ENCODE peak calls at places on chromosomes 12 and 14, in eight cellular contexts. One of them, this sample, is unnamed.

GRCh38 chr12:10031771-10032175 is 1.3 kb downstream of the CLEC9A start:
- DNase-seq in CD8-positive, alpha-beta T cell: no peak
- DNase-seq in progenitor cell of endocrine pancreas: no peak
- DNase-seq in effector CD4-positive, alpha-beta T cell: no peak
- DNase-seq in thyroid gland: no peak
- DNase-seq in tibial nerve: no peak
- DNase-seq in endothelial cell: no peak
- DNase-seq in HCEC 1CT: peak; percentile 94
- DNase-seq in this sample: peak; percentile 96

GRCh38 chr12:112812598-112813406 is 21.3 kb downstream of the RPH3A start:
- DNase-seq in CD8-positive, alpha-beta T cell: no peak
- DNase-seq in progenitor cell of endocrine pancreas: no peak
- DNase-seq in effector CD4-positive, alpha-beta T cell: no peak
- DNase-seq in thyroid gland: no peak
- DNase-seq in tibial nerve: no peak
- DNase-seq in endothelial cell: no peak
- DNase-seq in HCEC 1CT: no peak
- DNase-seq in this sample: no peak

GRCh38 chr14:60396718-60397343 is 89.0 kb downstream of the C14orf39 start:
- DNase-seq in CD8-positive, alpha-beta T cell: no peak
- DNase-seq in progenitor cell of endocrine pancreas: no peak
- DNase-seq in effector CD4-positive, alpha-beta T cell: no peak
- DNase-seq in thyroid gland: no peak
- DNase-seq in tibial nerve: no peak
- DNase-seq in endothelial cell: no peak
- DNase-seq in HCEC 1CT: no peak
- DNase-seq in this sample: no peak

GRCh38 chr12:82223421-82223820 is 134.8 kb downstream of the CCDC59 start:
- DNase-seq in CD8-positive, alpha-beta T cell: no peak
- DNase-seq in progenitor cell of endocrine pancreas: no peak
- DNase-seq in effector CD4-positive, alpha-beta T cell: no peak
- DNase-seq in thyroid gland: no peak
- DNase-seq in tibial nerve: no peak
- DNase-seq in endothelial cell: no peak
- DNase-seq in HCEC 1CT: no peak
- DNase-seq in this sample: no peak

GRCh38 chr12:14332482-14332881 is 33.0 kb upstream of the ATF7IP start:
- DNase-seq in CD8-positive, alpha-beta T cell: no peak
- DNase-seq in progenitor cell of endocrine pancreas: no peak
- DNase-seq in effector CD4-positive, alpha-beta T cell: no peak
- DNase-seq in thyroid gland: no peak
- DNase-seq in tibial nerve: no peak
- DNase-seq in endothelial cell: no peak
- DNase-seq in HCEC 1CT: no peak
- DNase-seq in this sample: no peak

GRCh38 chr14:102930138-102930752 is 7.8 kb downstream of the AMN start:
- DNase-seq in CD8-positive, alpha-beta T cell: no peak
- DNase-seq in progenitor cell of endocrine pancreas: peak; percentile 51
- DNase-seq in effector CD4-positive, alpha-beta T cell: no peak
- DNase-seq in thyroid gland: peak; percentile 27
- DNase-seq in tibial nerve: no peak
- DNase-seq in endothelial cell: peak; percentile 35
- DNase-seq in HCEC 1CT: no peak
- DNase-seq in this sample: no peak

GRCh38 chr14:96177766-96178377 is 26.8 kb upstream of the BDKRB2 start:
- DNase-seq in CD8-positive, alpha-beta T cell: no peak
- DNase-seq in progenitor cell of endocrine pancreas: no peak
- DNase-seq in effector CD4-positive, alpha-beta T cell: no peak
- DNase-seq in thyroid gland: no peak
- DNase-seq in tibial nerve: peak; percentile 37
- DNase-seq in endothelial cell: no peak
- DNase-seq in HCEC 1CT: no peak
- DNase-seq in this sample: no peak

GRCh38 chr12:1473418-1473817 is 121.0 kb downstream of the FBXL14 start:
- DNase-seq in CD8-positive, alpha-beta T cell: peak; percentile 29
- DNase-seq in progenitor cell of endocrine pancreas: no peak
- DNase-seq in effector CD4-positive, alpha-beta T cell: no peak
- DNase-seq in thyroid gland: no peak
- DNase-seq in tibial nerve: no peak
- DNase-seq in endothelial cell: no peak
- DNase-seq in HCEC 1CT: peak; percentile 48
- DNase-seq in this sample: peak; percentile 62

GRCh38 chr14:28381656-28382055 is 384.9 kb upstream of the FOXG1 start:
- DNase-seq in CD8-positive, alpha-beta T cell: no peak
- DNase-seq in progenitor cell of endocrine pancreas: no peak
- DNase-seq in effector CD4-positive, alpha-beta T cell: no peak
- DNase-seq in thyroid gland: no peak
- DNase-seq in tibial nerve: no peak
- DNase-seq in endothelial cell: no peak
- DNase-seq in HCEC 1CT: peak; percentile 75
- DNase-seq in this sample: peak; percentile 67

GRCh38 chr12:24738436-24738835 is 210.5 kb downstream of the BCAT1 start:
- DNase-seq in CD8-positive, alpha-beta T cell: no peak
- DNase-seq in progenitor cell of endocrine pancreas: no peak
- DNase-seq in effector CD4-positive, alpha-beta T cell: no peak
- DNase-seq in thyroid gland: no peak
- DNase-seq in tibial nerve: no peak
- DNase-seq in endothelial cell: no peak
- DNase-seq in HCEC 1CT: no peak
- DNase-seq in this sample: no peak

GRCh38 chr12:43805857-43806736 is at the start of gene TWF1:
- DNase-seq in CD8-positive, alpha-beta T cell: peak; percentile 85
- DNase-seq in progenitor cell of endocrine pancreas: peak; percentile 84
- DNase-seq in effector CD4-positive, alpha-beta T cell: peak; percentile 74
- DNase-seq in thyroid gland: peak; percentile 89
- DNase-seq in tibial nerve: peak; percentile 79
- DNase-seq in endothelial cell: peak; percentile 94
- DNase-seq in HCEC 1CT: peak; percentile 82
- DNase-seq in this sample: peak; percentile 80

GRCh38 chr12:74903522-74903921 is 306.1 kb downstream of the KCNC2 start:
- DNase-seq in CD8-positive, alpha-beta T cell: no peak
- DNase-seq in progenitor cell of endocrine pancreas: no peak
- DNase-seq in effector CD4-positive, alpha-beta T cell: no peak
- DNase-seq in thyroid gland: no peak
- DNase-seq in tibial nerve: no peak
- DNase-seq in endothelial cell: no peak
- DNase-seq in HCEC 1CT: peak; percentile 25
- DNase-seq in this sample: peak; percentile 48

GRCh38 chr12:108646597-108647190 is 13.0 kb upstream of the SELPLG start:
- DNase-seq in CD8-positive, alpha-beta T cell: no peak
- DNase-seq in progenitor cell of endocrine pancreas: no peak
- DNase-seq in effector CD4-positive, alpha-beta T cell: no peak
- DNase-seq in thyroid gland: no peak
- DNase-seq in tibial nerve: no peak
- DNase-seq in endothelial cell: no peak
- DNase-seq in HCEC 1CT: no peak
- DNase-seq in this sample: no peak

GRCh38 chr14:102539544-102540309 is 30.2 kb upstream of the ANKRD9 start:
- DNase-seq in CD8-positive, alpha-beta T cell: no peak
- DNase-seq in progenitor cell of endocrine pancreas: no peak
- DNase-seq in effector CD4-positive, alpha-beta T cell: no peak
- DNase-seq in thyroid gland: no peak
- DNase-seq in tibial nerve: no peak
- DNase-seq in endothelial cell: no peak
- DNase-seq in HCEC 1CT: no peak
- DNase-seq in this sample: peak; percentile 45

GRCh38 chr14:67392728-67393314 is 19.1 kb downstream of the PLEK2 start:
- DNase-seq in CD8-positive, alpha-beta T cell: no peak
- DNase-seq in progenitor cell of endocrine pancreas: no peak
- DNase-seq in effector CD4-positive, alpha-beta T cell: no peak
- DNase-seq in thyroid gland: no peak
- DNase-seq in tibial nerve: no peak
- DNase-seq in endothelial cell: no peak
- DNase-seq in HCEC 1CT: no peak
- DNase-seq in this sample: no peak

GRCh38 chr12:122235741-122236140 is 9.9 kb upstream of the DIABLO start:
- DNase-seq in CD8-positive, alpha-beta T cell: no peak
- DNase-seq in progenitor cell of endocrine pancreas: no peak
- DNase-seq in effector CD4-positive, alpha-beta T cell: no peak
- DNase-seq in thyroid gland: no peak
- DNase-seq in tibial nerve: no peak
- DNase-seq in endothelial cell: no peak
- DNase-seq in HCEC 1CT: no peak
- DNase-seq in this sample: no peak

GRCh38 chr12:68129979-68130378 is 29.6 kb downstream of the IFNG start:
- DNase-seq in CD8-positive, alpha-beta T cell: no peak
- DNase-seq in progenitor cell of endocrine pancreas: no peak
- DNase-seq in effector CD4-positive, alpha-beta T cell: no peak
- DNase-seq in thyroid gland: no peak
- DNase-seq in tibial nerve: no peak
- DNase-seq in endothelial cell: no peak
- DNase-seq in HCEC 1CT: no peak
- DNase-seq in this sample: no peak

GRCh38 chr14:106417224-106418049 is 891.1 kb downstream of the TMEM121 start:
- DNase-seq in CD8-positive, alpha-beta T cell: peak; percentile 76
- DNase-seq in progenitor cell of endocrine pancreas: no peak
- DNase-seq in effector CD4-positive, alpha-beta T cell: peak; percentile 71
- DNase-seq in thyroid gland: peak; percentile 4
- DNase-seq in tibial nerve: peak; percentile 11
- DNase-seq in endothelial cell: no peak
- DNase-seq in HCEC 1CT: no peak
- DNase-seq in this sample: peak; percentile 37

GRCh38 chr12:14696265-14696741 is at the start of gene GUCY2C:
- DNase-seq in CD8-positive, alpha-beta T cell: no peak
- DNase-seq in progenitor cell of endocrine pancreas: no peak
- DNase-seq in effector CD4-positive, alpha-beta T cell: no peak
- DNase-seq in thyroid gland: no peak
- DNase-seq in tibial nerve: no peak
- DNase-seq in endothelial cell: no peak
- DNase-seq in HCEC 1CT: no peak
- DNase-seq in this sample: no peak

GRCh38 chr14:30868736-30869135 is 5.6 kb upstream of the COCH start:
- DNase-seq in CD8-positive, alpha-beta T cell: no peak
- DNase-seq in progenitor cell of endocrine pancreas: no peak
- DNase-seq in effector CD4-positive, alpha-beta T cell: no peak
- DNase-seq in thyroid gland: no peak
- DNase-seq in tibial nerve: no peak
- DNase-seq in endothelial cell: no peak
- DNase-seq in HCEC 1CT: no peak
- DNase-seq in this sample: no peak

GRCh38 chr12:122976648-122976975 is 1.6 kb downstream of the OGFOD2 start:
- DNase-seq in CD8-positive, alpha-beta T cell: no peak
- DNase-seq in progenitor cell of endocrine pancreas: no peak
- DNase-seq in effector CD4-positive, alpha-beta T cell: no peak
- DNase-seq in thyroid gland: no peak
- DNase-seq in tibial nerve: no peak
- DNase-seq in endothelial cell: no peak
- DNase-seq in HCEC 1CT: no peak
- DNase-seq in this sample: no peak

GRCh38 chr14:70422538-70422937 is 5.6 kb upstream of the SYNJ2BP start:
- DNase-seq in CD8-positive, alpha-beta T cell: no peak
- DNase-seq in progenitor cell of endocrine pancreas: no peak
- DNase-seq in effector CD4-positive, alpha-beta T cell: no peak
- DNase-seq in thyroid gland: no peak
- DNase-seq in tibial nerve: no peak
- DNase-seq in endothelial cell: no peak
- DNase-seq in HCEC 1CT: no peak
- DNase-seq in this sample: no peak

GRCh38 chr12:112852810-112853209 is 54.0 kb upstream of the OAS1 start:
- DNase-seq in CD8-positive, alpha-beta T cell: no peak
- DNase-seq in progenitor cell of endocrine pancreas: no peak
- DNase-seq in effector CD4-positive, alpha-beta T cell: no peak
- DNase-seq in thyroid gland: no peak
- DNase-seq in tibial nerve: no peak
- DNase-seq in endothelial cell: no peak
- DNase-seq in HCEC 1CT: no peak
- DNase-seq in this sample: no peak

GRCh38 chr14:65321370-65321875 is 91.1 kb upstream of the FUT8 start:
- DNase-seq in CD8-positive, alpha-beta T cell: no peak
- DNase-seq in progenitor cell of endocrine pancreas: no peak
- DNase-seq in effector CD4-positive, alpha-beta T cell: no peak
- DNase-seq in thyroid gland: no peak
- DNase-seq in tibial nerve: no peak
- DNase-seq in endothelial cell: no peak
- DNase-seq in HCEC 1CT: no peak
- DNase-seq in this sample: peak; percentile 74

GRCh38 chr12:24366514-24366913 is 417.0 kb upstream of the SOX5 start:
- DNase-seq in CD8-positive, alpha-beta T cell: no peak
- DNase-seq in progenitor cell of endocrine pancreas: no peak
- DNase-seq in effector CD4-positive, alpha-beta T cell: no peak
- DNase-seq in thyroid gland: no peak
- DNase-seq in tibial nerve: no peak
- DNase-seq in endothelial cell: no peak
- DNase-seq in HCEC 1CT: no peak
- DNase-seq in this sample: no peak

GRCh38 chr12:75641031-75641780 is 129.8 kb upstream of the KRR1 start:
- DNase-seq in CD8-positive, alpha-beta T cell: peak; percentile 32
- DNase-seq in progenitor cell of endocrine pancreas: no peak
- DNase-seq in effector CD4-positive, alpha-beta T cell: no peak
- DNase-seq in thyroid gland: no peak
- DNase-seq in tibial nerve: no peak
- DNase-seq in endothelial cell: no peak
- DNase-seq in HCEC 1CT: peak; percentile 86
- DNase-seq in this sample: peak; percentile 95

GRCh38 chr12:122641976-122642375 is 61.2 kb downstream of the HCAR2 start:
- DNase-seq in CD8-positive, alpha-beta T cell: no peak
- DNase-seq in progenitor cell of endocrine pancreas: no peak
- DNase-seq in effector CD4-positive, alpha-beta T cell: no peak
- DNase-seq in thyroid gland: no peak
- DNase-seq in tibial nerve: no peak
- DNase-seq in endothelial cell: no peak
- DNase-seq in HCEC 1CT: peak; percentile 73
- DNase-seq in this sample: peak; percentile 76

GRCh38 chr12:26250801-26251200 is 55.4 kb downstream of the SSPN start:
- DNase-seq in CD8-positive, alpha-beta T cell: no peak
- DNase-seq in progenitor cell of endocrine pancreas: no peak
- DNase-seq in effector CD4-positive, alpha-beta T cell: no peak
- DNase-seq in thyroid gland: no peak
- DNase-seq in tibial nerve: no peak
- DNase-seq in endothelial cell: no peak
- DNase-seq in HCEC 1CT: no peak
- DNase-seq in this sample: no peak

GRCh38 chr12:54173066-54173726 is 15.6 kb downstream of the SMUG1 start:
- DNase-seq in CD8-positive, alpha-beta T cell: peak; percentile 12
- DNase-seq in progenitor cell of endocrine pancreas: no peak
- DNase-seq in effector CD4-positive, alpha-beta T cell: no peak
- DNase-seq in thyroid gland: peak; percentile 5
- DNase-seq in tibial nerve: peak; percentile 6
- DNase-seq in endothelial cell: peak; percentile 34
- DNase-seq in HCEC 1CT: no peak
- DNase-seq in this sample: peak; percentile 56

GRCh38 chr12:15534870-15535269 is 212.6 kb downstream of the PTPRO start:
- DNase-seq in CD8-positive, alpha-beta T cell: no peak
- DNase-seq in progenitor cell of endocrine pancreas: no peak
- DNase-seq in effector CD4-positive, alpha-beta T cell: no peak
- DNase-seq in thyroid gland: no peak
- DNase-seq in tibial nerve: peak; percentile 62
- DNase-seq in endothelial cell: no peak
- DNase-seq in HCEC 1CT: no peak
- DNase-seq in this sample: peak; percentile 40

GRCh38 chr12:51217968-51218606 is at the start of gene POU6F1:
- DNase-seq in CD8-positive, alpha-beta T cell: peak; percentile 62
- DNase-seq in progenitor cell of endocrine pancreas: peak; percentile 66
- DNase-seq in effector CD4-positive, alpha-beta T cell: peak; percentile 59
- DNase-seq in thyroid gland: peak; percentile 78
- DNase-seq in tibial nerve: peak; percentile 57
- DNase-seq in endothelial cell: peak; percentile 75
- DNase-seq in HCEC 1CT: peak; percentile 68
- DNase-seq in this sample: peak; percentile 88

GRCh38 chr14:101601603-101602465 is 40.5 kb downstream of the DIO3 start:
- DNase-seq in CD8-positive, alpha-beta T cell: peak; percentile 7
- DNase-seq in progenitor cell of endocrine pancreas: no peak
- DNase-seq in effector CD4-positive, alpha-beta T cell: no peak
- DNase-seq in thyroid gland: no peak
- DNase-seq in tibial nerve: no peak
- DNase-seq in endothelial cell: no peak
- DNase-seq in HCEC 1CT: no peak
- DNase-seq in this sample: no peak

GRCh38 chr14:35355981-35356839 is 48.3 kb downstream of the NFKBIA start:
- DNase-seq in CD8-positive, alpha-beta T cell: no peak
- DNase-seq in progenitor cell of endocrine pancreas: no peak
- DNase-seq in effector CD4-positive, alpha-beta T cell: no peak
- DNase-seq in thyroid gland: peak; percentile 83
- DNase-seq in tibial nerve: no peak
- DNase-seq in endothelial cell: no peak
- DNase-seq in HCEC 1CT: no peak
- DNase-seq in this sample: no peak